ENCODE peak calls at places on chromosomes 6 and 20, in four cellular contexts. H is SK-N-SH, I is HepG2, B is K562. D is an unnamed sample.

GRCh38 chr6:40972190-40972589 is 66.8 kb downstream of the UNC5CL start:
- DNase-seq in B (no peak), I (no peak), H (no peak), D (no peak)

GRCh38 chr6:86306210-86306609 is 631.1 kb upstream of the HTR1E start:
- DNase-seq in H (no peak), I (no peak), B (no peak), D (no peak)

GRCh38 chr6:122495612-122496011 is 24.0 kb upstream of the SERINC1 start:
- DNase-seq in H (no peak), B (no peak), I (no peak), D (no peak)

GRCh38 chr6:106727480-106728153 is 98.2 kb downstream of the QRSL1 start:
- DNase-seq in H (no peak), I (no peak), B (no peak), D (no peak)

GRCh38 chr6:41284726-41285125 is 1.8 kb downstream of the TREM1 start:
- DNase-seq in B (no peak), H (no peak), I (no peak), D (no peak)

GRCh38 chr6:7909323-7910276 is 988 bp downstream of the TXNDC5 start:
- DNase-seq in I (peak; percentile 64), H (peak; percentile 91), B (peak; percentile 84), D (no peak)

GRCh38 chr6:169406794-169407193 is 153.1 kb upstream of the THBS2 start:
- DNase-seq in H (no peak), B (no peak), I (no peak), D (no peak)

GRCh38 chr20:53829706-53830521 is 236.3 kb upstream of the ZNF217 start:
- DNase-seq in B (no peak), H (no peak), I (peak; percentile 94), D (no peak)

GRCh38 chr20:6665621-6666345 is 101.7 kb upstream of the BMP2 start:
- DNase-seq in B (no peak), H (no peak), I (peak; percentile 10), D (no peak)

GRCh38 chr20:14963262-14963663 is 625.9 kb upstream of the FLRT3 start:
- DNase-seq in I (peak; percentile 35), H (no peak), B (no peak), D (peak; percentile 26)

GRCh38 chr6:44237021-44237812 is 9.7 kb upstream of the HSP90AB1 start:
- DNase-seq in I (peak; percentile 98), B (peak; percentile 81), H (peak; percentile 86), D (peak; percentile 86)

GRCh38 chr20:36173451-36173933 is 19.0 kb downstream of the EPB41L1 start:
- DNase-seq in H (peak; percentile 60), I (no peak), B (peak; percentile 49), D (no peak)

GRCh38 chr6:119172813-119173212 is 94.3 kb upstream of the FAM184A start:
- DNase-seq in I (peak; percentile 67), H (no peak), B (no peak), D (peak; percentile 34)

GRCh38 chr6:168362276-168362990 is 42.9 kb upstream of the DACT2 start:
- DNase-seq in I (no peak), H (no peak), B (no peak), D (no peak)

GRCh38 chr6:89079611-89080213 is 839 bp upstream of the PNRC1 start:
- DNase-seq in H (peak; percentile 29), I (no peak), B (no peak), D (no peak)
- H4K20me1 ChIP-seq in H (peaks cover 31% of the 10 kb centered on the region), I (peaks cover 29% of the 10 kb centered on the region), B (no peaks in the 10 kb centered on the region), D (no peaks in the 10 kb centered on the region)

GRCh38 chr20:59778615-59779200 is 154.7 kb downstream of the SYCP2 start:
- DNase-seq in I (no peak), H (no peak), B (no peak), D (no peak)

GRCh38 chr20:59777814-59778575 is 155.4 kb downstream of the SYCP2 start:
- DNase-seq in I (no peak), B (no peak), H (no peak), D (no peak)

GRCh38 chr20:59776059-59776603 is 157.3 kb downstream of the SYCP2 start:
- DNase-seq in I (no peak), H (no peak), B (no peak), D (no peak)

GRCh38 chr20:59776626-59777320 is 156.7 kb downstream of the SYCP2 start:
- DNase-seq in H (peak; percentile 7), B (no peak), I (no peak), D (no peak)

DNA sequence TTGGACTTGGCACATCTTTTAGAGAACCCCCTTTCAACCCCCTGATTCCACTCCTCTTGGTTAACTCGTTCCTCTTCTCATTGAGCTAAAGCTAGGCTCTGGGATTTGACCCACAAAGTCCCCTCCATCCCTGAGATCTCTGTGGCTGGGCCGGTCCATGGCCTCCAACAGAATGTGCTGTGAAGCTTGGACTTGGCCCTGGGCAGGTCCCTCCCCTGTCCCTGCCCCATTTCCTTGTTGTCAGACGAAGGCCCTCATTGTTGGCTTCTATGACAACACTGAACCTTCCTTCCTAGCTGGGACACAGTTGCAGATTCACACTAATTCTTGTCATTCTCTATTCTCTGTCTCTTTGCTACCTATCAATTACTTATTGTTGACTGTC is 156.1 kb downstream of the SYCP2 start:
- DNase-seq in B (no peak), I (no peak), H (peak; percentile 5), D (no peak)
- TF ChIP-seq JUND in B (no peak), I (no peak), H (no peak), D (no peak)

DNA sequence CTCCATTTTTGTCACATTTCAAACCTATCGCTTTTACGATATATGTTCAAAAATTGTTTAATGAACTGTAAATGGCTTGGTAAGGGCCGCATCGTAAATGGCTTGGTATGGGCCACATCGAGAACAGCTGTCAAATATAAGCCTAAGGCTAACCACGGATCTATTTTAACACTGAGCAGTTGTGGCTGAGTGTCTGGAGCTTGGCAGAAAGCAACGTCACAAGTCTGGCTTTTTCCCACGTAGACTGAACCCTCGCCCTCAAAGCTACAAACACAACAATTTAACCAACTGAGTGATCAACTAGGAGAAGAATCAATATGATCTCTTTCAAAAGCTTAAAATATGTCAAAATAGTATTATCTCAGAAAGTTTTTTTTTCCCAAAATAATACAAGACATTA is 71.4 kb upstream of the PRSS16 start:
- DNase-seq in B (no peak), I (no peak), H (peak; percentile 47), D (no peak)
- TF ChIP-seq ELF1 in B (no peak), I (no peak), H (no peak), D (no peak)

GRCh38 chr20:44948513-44948912 is 11.7 kb downstream of the TOMM34 start:
- DNase-seq in H (no peak), B (no peak), I (no peak), D (no peak)
- H4K20me1 ChIP-seq in H (no peaks in the 10 kb centered on the region), B (peaks cover under 1% of the 10 kb centered on the region), I (no peaks in the 10 kb centered on the region), D (no peaks in the 10 kb centered on the region)

GRCh38 chr6:3147914-3148757 is 9.2 kb downstream of the TUBB2A start:
- DNase-seq in H (no peak), I (no peak), B (no peak), D (no peak)

GRCh38 chr6:3152689-3153088 is 4.7 kb downstream of the TUBB2A start:
- DNase-seq in I (no peak), H (no peak), B (no peak), D (no peak)

GRCh38 chr6:3157151-3157933 is at the start of gene TUBB2A:
- DNase-seq in B (peak; percentile 96), I (peak; percentile 56), H (peak; percentile 98), D (peak; percentile 35)

DNA sequence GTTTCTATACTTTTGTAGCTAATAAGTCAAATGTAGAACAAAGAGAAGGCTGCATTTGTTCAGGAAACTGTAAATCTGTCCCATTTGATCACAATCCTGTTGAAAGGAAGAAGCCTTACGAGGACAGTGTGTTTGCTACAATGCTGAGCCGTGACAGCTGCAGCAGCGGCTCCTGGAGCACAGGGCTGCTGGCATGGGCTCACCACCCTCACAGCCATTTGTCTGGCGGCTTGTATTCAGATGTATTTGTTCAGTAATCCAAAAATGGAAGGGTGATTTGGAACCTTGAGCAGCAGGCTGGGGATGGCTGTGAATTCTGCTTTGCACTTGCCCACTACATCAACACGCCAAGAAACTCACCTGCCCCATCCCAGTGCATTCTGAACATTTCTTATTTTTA is 5.6 kb downstream of the TUBB2A start:
- DNase-seq in B (no peak), H (no peak), I (no peak), D (no peak)
- TF ChIP-seq JUND in B (no peak), H (no peak), I (no peak), D (no peak)

DNA sequence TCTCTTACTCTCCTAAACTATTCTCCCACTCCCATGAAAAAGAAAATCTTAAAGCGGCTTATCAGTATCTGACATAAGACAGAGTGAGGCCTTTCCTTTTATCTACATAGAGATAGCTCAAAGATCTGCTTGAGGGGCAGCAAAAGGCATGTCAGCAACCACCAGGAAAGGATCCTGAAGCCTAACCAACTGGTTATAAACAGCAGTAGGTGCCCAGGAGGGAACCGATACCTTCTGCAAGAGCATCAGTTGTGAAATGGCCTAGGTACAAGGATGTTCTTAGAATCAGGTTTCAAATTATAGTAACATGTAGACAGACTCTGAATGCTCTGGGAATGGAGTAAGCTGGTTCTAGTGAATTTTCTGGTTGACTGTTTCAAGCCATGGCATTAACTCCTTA is 21.4 kb downstream of the JARID2 start:
- DNase-seq in I (no peak), B (no peak), H (no peak), D (no peak)
- TF ChIP-seq ELF1 in I (no peak), B (no peak), H (no peak), D (no peak)

D was measured in HCT116.